ENCODE peak calls at places on chromosomes 7 and 10, in six cellular contexts. One of them, this sample, is unnamed.

GRCh38 chr10:97490592-97490991 is 7.6 kb downstream of the MMS19 start:
- DNase-seq in brain microvascular endothelial cell: no peak
- DNase-seq in transverse colon: no peak
- DNase-seq in psoas muscle: peak; percentile 65
- DNase-seq in CD8-positive, alpha-beta T cell: no peak
- DNase-seq in AG09309: no peak
- DNase-seq in this sample: no peak

GRCh38 chr10:73782749-73783085 is 869 bp downstream of the CHCHD1 start:
- DNase-seq in transverse colon: no peak
- DNase-seq in psoas muscle: no peak
- DNase-seq in AG09309: no peak
- DNase-seq in CD8-positive, alpha-beta T cell: no peak
- DNase-seq in brain microvascular endothelial cell: no peak
- DNase-seq in this sample: no peak

GRCh38 chr10:16470747-16471146 is 33.9 kb downstream of the PTER start:
- DNase-seq in transverse colon: no peak
- DNase-seq in brain microvascular endothelial cell: no peak
- DNase-seq in CD8-positive, alpha-beta T cell: peak; percentile 39
- DNase-seq in psoas muscle: no peak
- DNase-seq in AG09309: no peak
- DNase-seq in this sample: no peak

GRCh38 chr10:106917452-106918055 is 247.0 kb downstream of the SORCS1 start:
- DNase-seq in brain microvascular endothelial cell: no peak
- DNase-seq in AG09309: no peak
- DNase-seq in psoas muscle: no peak
- DNase-seq in CD8-positive, alpha-beta T cell: no peak
- DNase-seq in transverse colon: peak; percentile 9
- DNase-seq in this sample: no peak

GRCh38 chr7:77467453-77467852 is 51.3 kb upstream of the GSAP start:
- DNase-seq in brain microvascular endothelial cell: no peak
- DNase-seq in psoas muscle: peak; percentile 54
- DNase-seq in CD8-positive, alpha-beta T cell: no peak
- DNase-seq in transverse colon: peak; percentile 18
- DNase-seq in AG09309: no peak
- DNase-seq in this sample: no peak

GRCh38 chr7:92644406-92645113 is 54.4 kb upstream of the FAM133B start:
- DNase-seq in brain microvascular endothelial cell: no peak
- DNase-seq in psoas muscle: peak; percentile 51
- DNase-seq in CD8-positive, alpha-beta T cell: no peak
- DNase-seq in AG09309: no peak
- DNase-seq in transverse colon: no peak
- DNase-seq in this sample: peak; percentile 76

GRCh38 chr10:61901829-61902447 is 439 bp downstream of the ARID5B start:
- DNase-seq in AG09309: no peak
- DNase-seq in CD8-positive, alpha-beta T cell: peak; percentile 18
- DNase-seq in brain microvascular endothelial cell: peak; percentile 31
- DNase-seq in transverse colon: peak; percentile 41
- DNase-seq in psoas muscle: no peak
- DNase-seq in this sample: no peak

GRCh38 chr7:127652333-127653248 is 597 bp downstream of the SND1 start:
- DNase-seq in AG09309: no peak
- DNase-seq in psoas muscle: no peak
- DNase-seq in CD8-positive, alpha-beta T cell: no peak
- DNase-seq in transverse colon: no peak
- DNase-seq in brain microvascular endothelial cell: peak; percentile 64
- DNase-seq in this sample: no peak

GRCh38 chr7:1819258-1819841 is 149.3 kb downstream of the ELFN1 start:
- DNase-seq in AG09309: no peak
- DNase-seq in psoas muscle: peak; percentile 54
- DNase-seq in brain microvascular endothelial cell: no peak
- DNase-seq in CD8-positive, alpha-beta T cell: no peak
- DNase-seq in transverse colon: no peak
- DNase-seq in this sample: no peak

GRCh38 chr10:30359373-30360206 is 10.5 kb upstream of the MTPAP start:
- DNase-seq in brain microvascular endothelial cell: peak; percentile 45
- DNase-seq in psoas muscle: no peak
- DNase-seq in AG09309: no peak
- DNase-seq in CD8-positive, alpha-beta T cell: peak; percentile 65
- DNase-seq in transverse colon: peak; percentile 78
- DNase-seq in this sample: peak; percentile 10

GRCh38 chr10:75207079-75207867 is 3.3 kb upstream of the VDAC2 start:
- DNase-seq in transverse colon: no peak
- DNase-seq in CD8-positive, alpha-beta T cell: no peak
- DNase-seq in brain microvascular endothelial cell: no peak
- DNase-seq in psoas muscle: no peak
- DNase-seq in AG09309: no peak
- DNase-seq in this sample: no peak

GRCh38 chr10:22217842-22218241 is at the start of gene EBLN1:
- DNase-seq in transverse colon: no peak
- DNase-seq in AG09309: no peak
- DNase-seq in brain microvascular endothelial cell: no peak
- DNase-seq in CD8-positive, alpha-beta T cell: no peak
- DNase-seq in psoas muscle: no peak
- DNase-seq in this sample: no peak

GRCh38 chr10:71548494-71548846 is 151.8 kb downstream of the CDH23 start:
- DNase-seq in psoas muscle: no peak
- DNase-seq in CD8-positive, alpha-beta T cell: no peak
- DNase-seq in transverse colon: no peak
- DNase-seq in AG09309: no peak
- DNase-seq in brain microvascular endothelial cell: peak; percentile 46
- DNase-seq in this sample: no peak

GRCh38 chr10:77293785-77294184 is 343.8 kb downstream of the KCNMA1 start:
- DNase-seq in psoas muscle: no peak
- DNase-seq in brain microvascular endothelial cell: no peak
- DNase-seq in CD8-positive, alpha-beta T cell: no peak
- DNase-seq in transverse colon: no peak
- DNase-seq in AG09309: no peak
- DNase-seq in this sample: no peak

GRCh38 chr10:7373039-7373438 is 37.8 kb downstream of the SFMBT2 start:
- DNase-seq in CD8-positive, alpha-beta T cell: no peak
- DNase-seq in AG09309: no peak
- DNase-seq in brain microvascular endothelial cell: no peak
- DNase-seq in transverse colon: no peak
- DNase-seq in psoas muscle: no peak
- DNase-seq in this sample: no peak

GRCh38 chr10:121232494-121232893 is 365.8 kb downstream of the FGFR2 start:
- DNase-seq in AG09309: no peak
- DNase-seq in psoas muscle: no peak
- DNase-seq in brain microvascular endothelial cell: no peak
- DNase-seq in transverse colon: no peak
- DNase-seq in CD8-positive, alpha-beta T cell: no peak
- DNase-seq in this sample: no peak

GRCh38 chr7:5143106-5143505 is 46.9 kb upstream of the WIPI2 start:
- DNase-seq in AG09309: no peak
- DNase-seq in psoas muscle: no peak
- DNase-seq in transverse colon: no peak
- DNase-seq in CD8-positive, alpha-beta T cell: peak; percentile 42
- DNase-seq in brain microvascular endothelial cell: no peak
- DNase-seq in this sample: no peak

GRCh38 chr10:4006051-4006450 is 221.0 kb upstream of the KLF6 start:
- DNase-seq in CD8-positive, alpha-beta T cell: no peak
- DNase-seq in transverse colon: no peak
- DNase-seq in AG09309: no peak
- DNase-seq in brain microvascular endothelial cell: no peak
- DNase-seq in psoas muscle: no peak
- DNase-seq in this sample: no peak

GRCh38 chr7:112103246-112103645 is 103.0 kb downstream of the DOCK4 start:
- DNase-seq in AG09309: no peak
- DNase-seq in CD8-positive, alpha-beta T cell: no peak
- DNase-seq in transverse colon: peak; percentile 45
- DNase-seq in psoas muscle: no peak
- DNase-seq in brain microvascular endothelial cell: peak; percentile 70
- DNase-seq in this sample: no peak

GRCh38 chr7:17506090-17506489 is 207.6 kb downstream of the AHR start:
- DNase-seq in AG09309: no peak
- DNase-seq in brain microvascular endothelial cell: no peak
- DNase-seq in psoas muscle: no peak
- DNase-seq in CD8-positive, alpha-beta T cell: no peak
- DNase-seq in transverse colon: peak; percentile 29
- DNase-seq in this sample: no peak

GRCh38 chr7:106367018-106367420 is 82.2 kb upstream of the NAMPT start:
- DNase-seq in AG09309: no peak
- DNase-seq in psoas muscle: no peak
- DNase-seq in CD8-positive, alpha-beta T cell: no peak
- DNase-seq in brain microvascular endothelial cell: peak; percentile 14
- DNase-seq in transverse colon: no peak
- DNase-seq in this sample: no peak

GRCh38 chr10:119501690-119502089 is 40.8 kb downstream of the RGS10 start:
- DNase-seq in CD8-positive, alpha-beta T cell: peak; percentile 37
- DNase-seq in transverse colon: no peak
- DNase-seq in brain microvascular endothelial cell: no peak
- DNase-seq in AG09309: no peak
- DNase-seq in psoas muscle: no peak
- DNase-seq in this sample: no peak

GRCh38 chr7:35988105-35988504 is 164.9 kb upstream of the EEPD1 start:
- DNase-seq in AG09309: no peak
- DNase-seq in psoas muscle: no peak
- DNase-seq in transverse colon: no peak
- DNase-seq in brain microvascular endothelial cell: no peak
- DNase-seq in CD8-positive, alpha-beta T cell: no peak
- DNase-seq in this sample: no peak

GRCh38 chr7:47423196-47423595 is 158.7 kb downstream of the TNS3 start:
- DNase-seq in transverse colon: no peak
- DNase-seq in brain microvascular endothelial cell: no peak
- DNase-seq in CD8-positive, alpha-beta T cell: no peak
- DNase-seq in psoas muscle: no peak
- DNase-seq in AG09309: no peak
- DNase-seq in this sample: no peak

GRCh38 chr7:149856-150636 is 42.3 kb upstream of the FAM20C start:
- DNase-seq in transverse colon: peak; percentile 52
- DNase-seq in CD8-positive, alpha-beta T cell: no peak
- DNase-seq in psoas muscle: peak; percentile 79
- DNase-seq in AG09309: no peak
- DNase-seq in brain microvascular endothelial cell: no peak
- DNase-seq in this sample: no peak

GRCh38 chr7:75916259-75916658 is 1.3 kb downstream of the POR start:
- DNase-seq in psoas muscle: no peak
- DNase-seq in AG09309: no peak
- DNase-seq in CD8-positive, alpha-beta T cell: no peak
- DNase-seq in transverse colon: no peak
- DNase-seq in brain microvascular endothelial cell: no peak
- DNase-seq in this sample: no peak

GRCh38 chr7:151104411-151105235 is 18.3 kb downstream of the AGAP3 start:
- DNase-seq in brain microvascular endothelial cell: peak; percentile 84
- DNase-seq in transverse colon: no peak
- DNase-seq in psoas muscle: no peak
- DNase-seq in CD8-positive, alpha-beta T cell: no peak
- DNase-seq in AG09309: no peak
- DNase-seq in this sample: no peak

GRCh38 chr10:116888380-116889055 is 39.2 kb downstream of the ENO4 start:
- DNase-seq in brain microvascular endothelial cell: peak; percentile 80
- DNase-seq in psoas muscle: peak; percentile 69
- DNase-seq in CD8-positive, alpha-beta T cell: no peak
- DNase-seq in AG09309: peak; percentile 54
- DNase-seq in transverse colon: peak; percentile 63
- DNase-seq in this sample: peak; percentile 84

DNA sequence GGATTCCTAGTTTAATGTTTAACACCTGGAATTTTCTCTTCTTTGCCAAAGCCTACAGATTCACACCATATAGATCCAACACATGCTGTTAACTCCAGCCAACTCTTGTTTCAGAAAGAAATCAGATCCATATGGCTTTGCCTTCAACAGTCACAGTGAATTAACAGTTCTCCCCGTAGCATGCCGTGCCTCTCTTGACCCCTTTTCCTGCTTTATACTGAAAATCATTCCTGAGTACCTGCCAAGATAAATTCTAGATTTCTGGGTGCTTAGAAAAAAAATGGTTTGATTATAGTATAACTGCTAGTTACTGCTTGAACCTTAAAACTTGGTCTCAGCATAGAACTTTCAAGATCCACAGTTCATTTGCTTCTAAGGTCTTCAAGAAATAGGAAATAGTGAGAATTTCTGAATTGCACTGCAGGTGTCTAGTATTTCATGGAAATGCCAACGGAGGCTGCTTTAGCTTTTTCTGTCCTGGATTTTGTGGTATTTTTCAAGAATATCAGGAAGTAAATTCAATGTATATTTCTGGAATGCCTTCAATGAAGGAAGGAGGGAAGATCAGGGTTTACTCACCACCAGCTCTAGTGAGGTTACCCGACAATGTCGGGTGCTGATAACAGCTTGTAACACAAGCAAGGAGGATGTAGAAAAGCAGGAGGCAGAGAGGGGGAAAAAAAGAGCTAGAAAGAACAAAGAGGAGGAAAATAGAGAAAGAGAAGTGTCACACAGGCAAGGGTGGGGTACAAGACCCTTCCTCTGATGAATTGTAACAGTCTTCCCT is 6.6 kb downstream of the AASS start:
- DNase-seq in transverse colon: no peak
- DNase-seq in AG09309: no peak
- DNase-seq in brain microvascular endothelial cell: peak; percentile 27
- DNase-seq in CD8-positive, alpha-beta T cell: no peak
- DNase-seq in psoas muscle: no peak
- DNase-seq in this sample: peak; percentile 27
- H3K4me3 ChIP-seq in transverse colon: peak overlapping the region; percentile 31
- H3K4me3 ChIP-seq in AG09309: peak overlapping the region; percentile 15
- H3K4me3 ChIP-seq in brain microvascular endothelial cell: peak overlapping the region; percentile 43
- H3K4me3 ChIP-seq in CD8-positive, alpha-beta T cell: no peak overlapping the region
- H3K4me3 ChIP-seq in psoas muscle: peak overlapping the region; percentile 57
- H3K4me3 ChIP-seq in this sample: peak overlapping the region; percentile 51

GRCh38 chr10:87861953-87862643 is 1.2 kb downstream of the KLLN start:
- DNase-seq in brain microvascular endothelial cell: peak; percentile 92
- DNase-seq in CD8-positive, alpha-beta T cell: peak; percentile 94
- DNase-seq in psoas muscle: peak; percentile 98
- DNase-seq in AG09309: peak; percentile 95
- DNase-seq in transverse colon: peak; percentile 98
- DNase-seq in this sample: peak; percentile 93
- TF ChIP-seq CTCF in brain microvascular endothelial cell: no peak
- TF ChIP-seq CTCF in CD8-positive, alpha-beta T cell: no peak
- TF ChIP-seq CTCF in psoas muscle: no peak
- TF ChIP-seq CTCF in AG09309: no peak
- TF ChIP-seq CTCF in transverse colon: peak; percentile 24
- TF ChIP-seq CTCF in this sample: no peak

DNA sequence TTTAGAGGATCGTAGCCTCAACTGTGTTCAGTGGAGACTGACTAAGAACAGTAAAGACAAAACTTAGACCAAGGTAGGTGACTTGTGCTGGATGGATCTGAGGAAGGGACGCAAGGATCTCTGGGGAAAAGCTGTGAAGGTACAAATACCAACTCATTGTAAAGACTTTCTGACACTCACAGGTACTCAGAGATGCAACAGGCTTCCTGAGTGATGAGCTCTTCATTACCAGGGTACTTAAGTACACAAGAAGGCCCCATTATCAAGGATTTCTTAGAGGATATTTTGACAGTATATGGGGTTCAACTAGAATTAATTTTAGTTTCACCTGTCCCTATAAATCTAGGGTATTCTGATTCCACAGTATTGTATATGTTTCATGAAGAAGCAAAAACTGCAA is 440.7 kb downstream of the PLXDC2 start:
- DNase-seq in AG09309: no peak
- DNase-seq in psoas muscle: no peak
- DNase-seq in brain microvascular endothelial cell: no peak
- DNase-seq in CD8-positive, alpha-beta T cell: no peak
- DNase-seq in transverse colon: no peak
- DNase-seq in this sample: no peak
- H3K4me3 ChIP-seq in AG09309: no peak overlapping the region
- H3K4me3 ChIP-seq in psoas muscle: no peak overlapping the region
- H3K4me3 ChIP-seq in brain microvascular endothelial cell: no peak overlapping the region
- H3K4me3 ChIP-seq in CD8-positive, alpha-beta T cell: no peak overlapping the region
- H3K4me3 ChIP-seq in transverse colon: no peak overlapping the region
- H3K4me3 ChIP-seq in this sample: no peak overlapping the region

GRCh38 chr7:90222811-90223725 is 11.5 kb downstream of the STEAP2 start:
- DNase-seq in AG09309: peak; percentile 67
- DNase-seq in brain microvascular endothelial cell: no peak
- DNase-seq in CD8-positive, alpha-beta T cell: no peak
- DNase-seq in psoas muscle: no peak
- DNase-seq in transverse colon: no peak
- DNase-seq in this sample: no peak
- TF ChIP-seq CTCF in AG09309: no peak
- TF ChIP-seq CTCF in brain microvascular endothelial cell: no peak
- TF ChIP-seq CTCF in CD8-positive, alpha-beta T cell: no peak
- TF ChIP-seq CTCF in psoas muscle: no peak
- TF ChIP-seq CTCF in transverse colon: no peak
- TF ChIP-seq CTCF in this sample: no peak